ENCODE peak calls at places on chromosomes 7 and 10, in ten cellular contexts. I, L, O, F, A, K, C, P, E and V are unnamed samples.

GRCh38 chr7:105691029-105691691 is 109.9 kb upstream of the EFCAB10 start:
- DNase-seq in I (peak), L (peak), O (no peak), F (peak), A (no peak), K (no peak), C (no peak), P (no peak), E (no peak), V (no peak)

GRCh38 chr10:14481752-14482151 is 151.0 kb upstream of the FRMD4A start:
- DNase-seq in I (no peak), L (no peak), O (no peak), F (no peak), A (no peak), K (no peak), C (no peak), P (no peak), E (no peak), V (no peak)

GRCh38 chr10:15856328-15857000 is 3.8 kb downstream of the MINDY3 start:
- DNase-seq in I (no peak), L (no peak), O (no peak), F (no peak), A (peak), K (no peak), C (no peak), P (no peak), E (no peak), V (no peak)

GRCh38 chr10:114825513-114826253 is 4.1 kb downstream of the FHIP2A start:
- DNase-seq in I (peak), L (no peak), O (no peak), F (no peak), A (peak), K (peak), C (no peak), P (no peak), E (no peak), V (no peak)

GRCh38 chr10:23111679-23112286 is 16.4 kb downstream of the MSRB2 start:
- DNase-seq in I (no peak), L (no peak), O (no peak), F (no peak), A (no peak), K (no peak), C (no peak), P (no peak), E (no peak), V (no peak)

GRCh38 chr7:70694909-70695803 is 436.8 kb upstream of the GALNT17 start:
- DNase-seq in I (no peak), L (no peak), O (peak), F (no peak), A (peak), K (no peak), C (no peak), P (peak), E (peak), V (no peak)

GRCh38 chr10:101405006-101405405 is 51.0 kb downstream of the BTRC start:
- DNase-seq in I (no peak), L (no peak), O (no peak), F (no peak), A (no peak), K (no peak), C (no peak), P (peak), E (no peak), V (no peak)

GRCh38 chr10:49831352-49832040 is 69.4 kb upstream of the OGDHL start:
- DNase-seq in I (no peak), L (no peak), O (no peak), F (no peak), A (no peak), K (peak), C (no peak), P (no peak), E (peak), V (no peak)

GRCh38 chr10:86953747-86954680 is 3.4 kb downstream of the MMRN2 start:
- DNase-seq in I (no peak), L (no peak), O (peak), F (no peak), A (peak), K (no peak), C (no peak), P (peak), E (peak), V (no peak)

GRCh38 chr7:128076216-128076821 is 45.1 kb upstream of the LRRC4 start:
- DNase-seq in I (no peak), L (no peak), O (no peak), F (no peak), A (no peak), K (no peak), C (no peak), P (no peak), E (no peak), V (no peak)

GRCh38 chr10:130227883-130228282 is 91.7 kb downstream of the GLRX3 start:
- DNase-seq in I (no peak), L (no peak), O (no peak), F (no peak), A (no peak), K (no peak), C (no peak), P (no peak), E (no peak), V (no peak)

GRCh38 chr10:110843031-110843430 is 28.7 kb upstream of the PDCD4 start:
- DNase-seq in I (peak), L (peak), O (no peak), F (peak), A (no peak), K (no peak), C (peak), P (no peak), E (no peak), V (no peak)

GRCh38 chr7:28999421-28999820 is 41.3 kb upstream of the TRIL start:
- DNase-seq in I (no peak), L (no peak), O (no peak), F (no peak), A (no peak), K (no peak), C (no peak), P (no peak), E (no peak), V (no peak)

GRCh38 chr7:31763548-31763947 is 76.5 kb downstream of the PPP1R17 start:
- DNase-seq in I (no peak), L (no peak), O (no peak), F (no peak), A (no peak), K (no peak), C (no peak), P (no peak), E (no peak), V (no peak)

GRCh38 chr7:85191383-85191782 is 4.5 kb upstream of the SEMA3D start:
- DNase-seq in I (no peak), L (no peak), O (no peak), F (no peak), A (peak), K (no peak), C (no peak), P (no peak), E (no peak), V (peak)

GRCh38 chr10:123153486-123154091 is 613 bp upstream of the BUB3 start:
- DNase-seq in I (no peak), L (no peak), O (no peak), F (no peak), A (no peak), K (no peak), C (no peak), P (no peak), E (no peak), V (no peak)

GRCh38 chr7:93894426-93894825 is 3.9 kb upstream of the TFPI2 start:
- DNase-seq in I (no peak), L (no peak), O (no peak), F (no peak), A (no peak), K (no peak), C (no peak), P (no peak), E (no peak), V (no peak)

GRCh38 chr10:5775705-5776104 is 37.5 kb downstream of the GDI2 start:
- DNase-seq in I (peak), L (peak), O (no peak), F (peak), A (no peak), K (no peak), C (peak), P (no peak), E (no peak), V (no peak)

GRCh38 chr7:138258194-138258554 is 181.9 kb downstream of the AKR1D1 start:
- DNase-seq in I (no peak), L (no peak), O (no peak), F (no peak), A (no peak), K (no peak), C (no peak), P (no peak), E (no peak), V (no peak)

GRCh38 chr7:136878878-136879277 is 10.4 kb downstream of the CHRM2 start:
- DNase-seq in I (no peak), L (no peak), O (no peak), F (no peak), A (no peak), K (no peak), C (no peak), P (no peak), E (no peak), V (no peak)

GRCh38 chr7:140551334-140552239 is 72.3 kb upstream of the MKRN1 start:
- DNase-seq in I (no peak), L (no peak), O (no peak), F (no peak), A (no peak), K (no peak), C (no peak), P (no peak), E (no peak), V (no peak)

GRCh38 chr10:98917828-98918227 is 317.8 kb downstream of the HPSE2 start:
- DNase-seq in I (no peak), L (no peak), O (no peak), F (no peak), A (no peak), K (no peak), C (no peak), P (no peak), E (no peak), V (no peak)

GRCh38 chr10:119737827-119738226 is 12.0 kb downstream of the INPP5F start:
- DNase-seq in I (no peak), L (no peak), O (no peak), F (peak), A (peak), K (peak), C (no peak), P (no peak), E (no peak), V (no peak)